ENCODE peak calls at places on chromosomes 13 and 19, in seven cellular contexts. H, E, J, P, A, L and W are unnamed samples.
A peak's percentile ranks its signal among the peaks of the same experiment; 100 is the strongest.

GRCh38 chr19:47610902-47611301 is 2.0 kb downstream of the BICRA start:
- DNase-seq in E (no peak), J (no peak), H (peak; percentile 26), P (no peak), A (no peak), L (no peak), W (peak; percentile 14)

GRCh38 chr13:32734511-32734910 is 148.3 kb downstream of the PDS5B start:
- DNase-seq in L (no peak), E (no peak), J (peak; percentile 53), A (no peak), P (no peak), H (peak; percentile 42), W (peak; percentile 15)

GRCh38 chr19:36771275-36772231 is 1.1 kb downstream of the ZNF850 start:
- DNase-seq in E (no peak), L (peak; percentile 95), J (peak; percentile 97), H (peak; percentile 89), P (peak; percentile 48), A (peak; percentile 53), W (peak; percentile 91)

GRCh38 chr13:109447667-109448066 is 338.7 kb downstream of the IRS2 start:
- DNase-seq in E (no peak), L (no peak), J (no peak), P (no peak), H (no peak), A (no peak), W (no peak)

GRCh38 chr19:33518541-33518940 is 3.0 kb downstream of the PEPD start:
- DNase-seq in H (no peak), J (no peak), P (no peak), A (no peak), E (no peak), L (no peak), W (no peak)

GRCh38 chr19:10552596-10553053 is 8.9 kb downstream of the ATG4D start:
- DNase-seq in P (no peak), H (peak; percentile 17), A (no peak), J (peak; percentile 26), L (peak; percentile 79), E (no peak), W (peak; percentile 22)

GRCh38 chr13:106710267-106710666 is 142.3 kb upstream of the ARGLU1 start:
- DNase-seq in E (no peak), A (no peak), H (peak; percentile 90), J (peak; percentile 43), P (no peak), L (no peak), W (peak; percentile 54)

GRCh38 chr19:17075860-17076538 is 422 bp downstream of the MYO9B start:
- DNase-seq in J (peak; percentile 31), P (peak; percentile 49), E (no peak), A (peak; percentile 54), L (peak; percentile 84), H (no peak), W (peak; percentile 66)

GRCh38 chr19:30817965-30818364 is 445.8 kb downstream of the ZNF536 start:
- DNase-seq in E (no peak), P (no peak), J (no peak), L (no peak), A (no peak), H (no peak), W (no peak)

GRCh38 chr19:55382522-55383054 is 1.5 kb downstream of the TMEM238 start:
- DNase-seq in L (no peak), P (no peak), E (no peak), J (no peak), H (no peak), A (no peak), W (no peak)
- H3K4me3 ChIP-seq in L (no peak overlapping the region), P (no peak overlapping the region), E (no peak overlapping the region), J (no peak overlapping the region), H (no peak overlapping the region), A (no peak overlapping the region), W (no peak overlapping the region)

DNA sequence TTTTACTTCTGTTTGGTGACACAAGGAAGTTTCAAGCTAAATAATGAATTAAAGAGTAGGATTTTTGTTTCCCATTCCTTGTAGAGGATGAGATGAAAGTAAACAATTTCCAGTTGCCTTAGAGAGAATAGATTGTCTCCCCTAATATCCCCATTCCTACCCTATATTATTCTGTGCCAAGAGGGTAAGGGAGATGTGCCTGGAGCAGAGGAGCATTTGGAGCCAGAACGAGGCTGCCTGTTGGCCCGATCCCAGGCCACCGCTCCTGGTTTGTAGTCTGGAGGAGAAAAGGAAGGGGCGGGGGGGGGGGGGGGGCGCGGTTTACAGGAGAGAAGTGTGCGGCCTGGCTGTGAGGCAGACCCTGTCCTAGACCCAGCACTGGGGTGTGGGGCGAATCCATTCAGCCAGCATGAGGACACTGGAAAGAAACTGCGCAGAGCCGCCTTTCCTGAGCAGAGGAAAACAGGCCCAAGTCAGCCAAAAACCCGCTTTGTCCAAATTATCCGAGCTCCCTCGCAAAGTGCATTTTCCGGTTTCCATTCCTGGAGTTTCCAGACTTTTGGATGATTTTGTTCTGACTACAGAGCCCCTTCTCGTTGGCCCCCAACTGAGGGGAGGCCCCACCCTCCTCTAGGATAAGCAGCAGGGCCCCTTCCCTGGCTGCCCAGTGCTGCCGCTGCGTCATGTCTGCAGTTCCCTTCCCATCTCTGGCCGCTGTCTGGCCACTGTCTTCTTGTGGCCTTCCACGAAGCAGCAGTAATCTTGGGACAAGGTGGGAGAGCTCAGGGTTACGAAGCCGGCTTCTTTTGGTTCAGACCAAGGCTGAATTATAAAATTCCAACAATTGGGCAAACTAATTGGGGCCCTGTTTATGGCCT is 23.0 kb downstream of the NFIX start:
- DNase-seq in A (no peak), J (peak; percentile 77), P (peak; percentile 77), H (peak; percentile 60), E (no peak), L (peak; percentile 41), W (peak; percentile 12)
- H3K4me1 ChIP-seq in A (peaks cover 13% of the 10 kb centered on the region), J (peaks cover 2% of the 10 kb centered on the region), P (peaks cover 90% of the 10 kb centered on the region), H (peaks cover 36% of the 10 kb centered on the region), E (peaks cover 72% of the 10 kb centered on the region), L (peaks cover 2% of the 10 kb centered on the region), W (peaks cover 87% of the 10 kb centered on the region)

GRCh38 chr19:7637374-7638256 is 705 bp downstream of the STXBP2 start:
- DNase-seq in E (no peak), L (no peak), A (peak; percentile 74), H (no peak), P (no peak), J (peak; percentile 57), W (no peak)

GRCh38 chr19:7636691-7637373 is at the start of gene STXBP2:
- DNase-seq in L (peak; percentile 89), H (no peak), E (peak; percentile 6), A (peak; percentile 87), P (peak; percentile 66), J (peak; percentile 65), W (no peak)

GRCh38 chr19:7636317-7636690 is 606 bp upstream of the STXBP2 start:
- DNase-seq in J (no peak), P (no peak), L (no peak), E (no peak), H (no peak), A (no peak), W (no peak)

GRCh38 chr19:7633619-7634018 is at the start of gene PCP2:
- DNase-seq in E (no peak), L (no peak), H (no peak), A (no peak), P (no peak), J (no peak), W (no peak)

GRCh38 chr19:7635670-7636069 is 1.2 kb upstream of the STXBP2 start:
- DNase-seq in P (no peak), J (no peak), A (no peak), E (no peak), L (no peak), H (no peak), W (no peak)
- H3K4me3 ChIP-seq in P (no peak overlapping the region), J (no peak overlapping the region), A (no peak overlapping the region), E (no peak overlapping the region), L (no peak overlapping the region), H (no peak overlapping the region), W (no peak overlapping the region)

GRCh38 chr13:74064805-74065204 is 69.4 kb downstream of the KLF12 start:
- DNase-seq in P (no peak), J (no peak), H (no peak), E (no peak), L (no peak), A (no peak), W (no peak)
- H3K4me1 ChIP-seq in P (peaks cover 29% of the 10 kb centered on the region), J (peaks cover 24% of the 10 kb centered on the region), H (peaks cover 5% of the 10 kb centered on the region), E (peaks cover 29% of the 10 kb centered on the region), L (no peaks in the 10 kb centered on the region), A (peaks cover 12% of the 10 kb centered on the region), W (peaks cover 42% of the 10 kb centered on the region)

GRCh38 chr13:85798999-85799646 is at the start of gene SLITRK6:
- DNase-seq in A (no peak), E (no peak), J (peak; percentile 66), P (no peak), H (peak; percentile 91), L (peak; percentile 87), W (peak; percentile 73)
- H3K4me3 ChIP-seq in A (no peak within 1 kb of the TSS), E (no peak within 1 kb of the TSS), J (no peak within 1 kb of the TSS), P (no peak within 1 kb of the TSS), H (peak within 1 kb of the TSS; percentile 57), L (no peak within 1 kb of the TSS), W (peak within 1 kb of the TSS; percentile 10)

GRCh38 chr13:46605824-46606554 is 53.0 kb downstream of the LRCH1 start:
- DNase-seq in P (no peak), E (no peak), A (no peak), H (no peak), L (no peak), J (no peak), W (no peak)
- H3K4me1 ChIP-seq in P (peaks cover 80% of the 10 kb centered on the region), E (peaks cover 37% of the 10 kb centered on the region), A (peaks cover 38% of the 10 kb centered on the region), H (peaks cover 2% of the 10 kb centered on the region), L (peaks cover 4% of the 10 kb centered on the region), J (peaks cover 36% of the 10 kb centered on the region), W (peaks cover 21% of the 10 kb centered on the region)

DNA sequence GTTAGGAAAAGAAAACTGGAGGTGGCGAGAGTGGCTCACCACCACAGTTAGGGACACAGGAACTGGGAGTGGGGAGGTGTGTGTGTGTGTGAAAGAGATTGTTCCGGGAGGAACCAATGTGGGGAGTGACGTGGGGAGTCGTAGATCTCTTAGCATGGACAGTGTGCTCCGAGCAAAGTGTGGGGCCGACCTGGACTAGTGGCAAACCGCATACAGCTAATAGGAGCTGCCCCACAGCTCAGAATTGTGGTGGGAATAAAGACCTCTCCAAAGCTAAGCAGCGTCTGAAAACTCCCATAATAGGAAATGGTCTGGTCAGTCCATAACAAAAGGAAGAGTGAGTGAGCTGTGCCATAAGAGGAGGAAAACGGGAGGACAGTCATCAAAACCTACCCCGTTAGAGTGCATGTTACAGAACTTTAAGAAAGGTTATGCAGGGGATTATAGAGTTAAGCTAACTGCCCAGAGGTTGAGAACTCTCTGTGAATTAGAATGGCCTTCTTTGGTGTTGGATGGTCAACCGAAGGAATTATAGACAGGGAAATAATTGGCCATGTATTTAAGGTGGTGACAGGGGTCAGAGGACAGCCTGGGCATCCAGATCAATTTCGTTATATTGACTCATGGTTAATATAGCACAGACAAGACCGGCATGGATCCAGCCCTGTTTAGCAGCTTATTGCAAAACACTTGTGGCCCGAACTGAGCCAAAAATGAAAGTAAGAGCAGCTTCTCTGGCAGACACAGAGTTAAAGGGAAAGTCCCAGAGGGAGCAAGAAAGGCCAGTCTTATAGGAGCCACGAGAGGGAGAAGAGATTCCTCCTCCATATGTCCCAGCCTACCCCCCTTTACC is 8.9 kb upstream of the SLC15A1 start:
- DNase-seq in P (no peak), H (peak; percentile 85), L (no peak), E (no peak), J (peak; percentile 84), A (no peak), W (peak; percentile 69)
- H3K4me3 ChIP-seq in P (peak overlapping the region; percentile 10), H (peak overlapping the region; percentile 38), L (no peak overlapping the region), E (peak overlapping the region; percentile 21), J (no peak overlapping the region), A (no peak overlapping the region), W (peak overlapping the region; percentile 59)

DNA sequence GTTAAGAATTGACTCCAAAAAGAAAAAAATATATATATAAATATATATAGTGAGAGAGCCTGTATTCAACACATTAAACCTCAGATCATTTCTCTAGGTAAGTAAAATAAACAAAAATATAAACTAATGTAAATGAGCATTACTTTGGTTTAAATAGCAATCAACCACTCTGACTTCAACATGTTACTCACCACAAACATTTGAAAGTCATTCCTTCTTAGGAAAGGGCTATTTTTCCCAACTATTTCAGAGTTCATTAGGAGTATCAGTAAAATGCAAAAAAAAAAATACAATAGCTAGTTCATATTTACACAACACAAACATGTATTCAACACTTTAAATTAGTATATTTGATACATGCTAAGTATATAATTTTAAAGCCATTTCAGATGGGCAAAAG is 40.5 kb downstream of the KLF12 start:
- DNase-seq in L (no peak), E (no peak), A (no peak), J (no peak), H (no peak), P (no peak), W (peak; percentile 8)
- H3K4me1 ChIP-seq in L (no peaks in the 10 kb centered on the region), E (peaks cover 17% of the 10 kb centered on the region), A (peaks cover 5% of the 10 kb centered on the region), J (peaks cover 5% of the 10 kb centered on the region), H (no peaks in the 10 kb centered on the region), P (peaks cover 17% of the 10 kb centered on the region), W (peaks cover 15% of the 10 kb centered on the region)